ENCODE peak calls at places on chromosomes 1 and 21, in six cellular contexts. R is IMR-90, D is PC-3, H is colonic mucosa, A is fibroblast of lung, E is MM.1S. K is an unnamed sample.

GRCh38 chr1:29332204-29332603 is 95.9 kb downstream of the PTPRU start:
- DNase-seq in R (peak), D (peak), H (peak), A (peak), E (peak), K (no peak)

GRCh38 chr1:160618327-160618726 is 28.5 kb downstream of the SLAMF1 start:
- DNase-seq in R (no peak), D (no peak), H (no peak), A (no peak), E (no peak), K (no peak)

GRCh38 chr1:72636636-72637035 is 354.3 kb upstream of the NEGR1 start:
- DNase-seq in R (no peak), D (no peak), H (no peak), A (peak), E (no peak), K (no peak)

GRCh38 chr1:245580651-245581050 is 425.9 kb downstream of the KIF26B start:
- DNase-seq in R (no peak), D (no peak), H (no peak), A (no peak), E (no peak), K (no peak)

GRCh38 chr21:14989359-14989758 is 75.4 kb downstream of the NRIP1 start:
- DNase-seq in R (peak), D (no peak), H (no peak), A (peak), E (no peak), K (no peak)

GRCh38 chr1:54053745-54054437 is 483 bp downstream of the TCEANC2 start:
- DNase-seq in R (peak), D (peak), H (no peak), A (no peak), E (no peak), K (no peak)

GRCh38 chr1:10152709-10153284 is 57.6 kb upstream of the KIF1B start:
- DNase-seq in R (peak), D (peak), H (peak), A (peak), E (peak), K (no peak)

GRCh38 chr1:12433323-12434053 is 184.5 kb downstream of the DHRS3 start:
- DNase-seq in R (peak), D (peak), H (peak), A (peak), E (no peak), K (peak)

GRCh38 chr21:30718239-30718909 is at the start of gene KRTAP21-3:
- DNase-seq in R (no peak), D (peak), H (no peak), A (peak), E (no peak), K (no peak)

GRCh38 chr1:78673120-78673519 is 23.5 kb downstream of the IFI44 start:
- DNase-seq in R (no peak), D (no peak), H (no peak), A (no peak), E (no peak), K (no peak)

GRCh38 chr1:15456313-15456954 is at the start of gene CELA2A:
- DNase-seq in R (no peak), D (no peak), H (no peak), A (no peak), E (no peak), K (no peak)

GRCh38 chr1:211579434-211580302 is 707 bp upstream of the SLC30A1 start:
- DNase-seq in R (peak), D (peak), H (peak), A (peak), E (peak), K (peak)

GRCh38 chr1:119767486-119767885 is 1.2 kb downstream of the HMGCS2 start:
- DNase-seq in R (no peak), D (peak), H (no peak), A (no peak), E (no peak), K (no peak)

GRCh38 chr1:241701483-241702290 is 49.6 kb downstream of the WDR64 start:
- DNase-seq in R (no peak), D (peak), H (no peak), A (no peak), E (no peak), K (no peak)

GRCh38 chr21:22890656-22891055 is 1892.4 kb downstream of the NCAM2 start:
- DNase-seq in R (no peak), D (no peak), H (no peak), A (no peak), E (no peak), K (no peak)

GRCh38 chr1:37434292-37434907 is 40.0 kb upstream of the ZC3H12A start:
- DNase-seq in R (peak), D (peak), H (peak), A (peak), E (peak), K (no peak)

GRCh38 chr1:3564921-3565831 is 46.1 kb downstream of the MEGF6 start:
- DNase-seq in R (peak), D (peak), H (no peak), A (no peak), E (peak), K (no peak)

GRCh38 chr1:198271467-198271866 is 114.7 kb downstream of the NEK7 start:
- DNase-seq in R (no peak), D (no peak), H (no peak), A (no peak), E (no peak), K (no peak)

GRCh38 chr1:198273901-198274300 is 117.1 kb downstream of the NEK7 start:
- DNase-seq in R (no peak), D (peak), H (no peak), A (no peak), E (no peak), K (no peak)

GRCh38 chr1:198278922-198279321 is 122.1 kb downstream of the NEK7 start:
- DNase-seq in R (no peak), D (no peak), H (no peak), A (peak), E (no peak), K (no peak)

GRCh38 chr1:198272492-198272891 is 115.7 kb downstream of the NEK7 start:
- DNase-seq in R (peak), D (no peak), H (no peak), A (peak), E (no peak), K (no peak)

DNA sequence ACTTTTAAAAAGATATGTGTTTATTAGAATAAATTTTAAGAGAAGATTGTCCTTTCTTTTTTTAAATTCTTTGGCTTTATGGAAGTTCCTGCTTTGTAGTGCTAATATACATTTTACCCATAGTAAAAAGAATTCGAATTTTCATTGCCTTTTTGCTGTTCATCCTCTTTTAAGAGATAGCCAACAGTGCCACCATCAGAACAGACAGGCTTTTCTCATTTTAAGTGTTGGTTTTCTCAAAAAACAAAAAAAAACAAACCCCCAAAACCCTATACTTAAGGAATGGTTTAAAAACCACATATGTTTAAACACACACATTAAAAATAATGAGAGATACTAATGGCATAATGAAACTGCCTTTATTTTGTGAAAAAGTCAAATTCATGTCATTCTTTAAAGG is 118.8 kb downstream of the NEK7 start:
- DNase-seq in R (no peak), D (no peak), H (no peak), A (no peak), E (no peak), K (no peak)
- TF ChIP-seq CTCF in R (no peak), D (no peak), H (no peak), A (no peak), E (no peak), K (no peak)

GRCh38 chr1:157803851-157804250 is 16.1 kb downstream of the FCRL1 start:
- DNase-seq in R (no peak), D (no peak), H (no peak), A (no peak), E (no peak), K (no peak)

GRCh38 chr1:157806431-157807149 is 13.3 kb downstream of the FCRL1 start:
- DNase-seq in R (no peak), D (no peak), H (no peak), A (no peak), E (peak), K (no peak)
- H3K4me3 ChIP-seq in R (no peak), D (no peak), H (no peak), A (no peak), E (peak), K (no peak)

GRCh38 chr1:150574260-150575071 is 4.9 kb downstream of the MCL1 start:
- DNase-seq in R (no peak), D (no peak), H (no peak), A (no peak), E (no peak), K (no peak)
- H3K9ac ChIP-seq in R (peak), D (no peak), H (peak), A (no peak), E (no peak), K (peak)

DNA sequence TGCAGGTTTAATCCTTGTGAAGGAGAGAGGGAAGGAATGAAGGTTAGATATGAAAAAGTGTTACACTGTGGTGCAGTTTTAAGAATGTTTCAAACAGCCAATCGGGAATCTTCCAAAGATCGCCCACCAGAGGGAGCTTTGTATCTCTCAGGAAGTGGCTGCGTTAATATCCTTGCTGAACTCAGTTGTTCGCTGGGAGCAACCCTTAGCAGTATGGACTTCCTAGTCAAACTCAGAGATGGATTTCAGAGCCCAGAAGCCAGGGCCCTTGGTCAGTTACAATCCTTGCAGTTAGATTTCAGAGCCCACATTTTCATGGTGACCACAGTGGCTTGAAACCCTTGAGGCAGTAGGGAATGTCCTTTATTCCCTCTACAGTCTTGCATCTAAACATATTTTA is 136.2 kb downstream of the NTNG1 start:
- DNase-seq in R (peak), D (peak), H (peak), A (peak), E (peak), K (no peak)
- TF ChIP-seq CTCF in R (peak), D (peak), H (peak), A (peak), E (peak), K (peak)